ENCODE peak calls at places on chromosomes 2 and 18, in four cellular contexts. C, L, Z and R are unnamed samples.

GRCh38 chr2:32246911-32247310 is 17.8 kb downstream of the NLRC4 start:
- DNase-seq in C (no peak), L (no peak), Z (no peak), R (peak; percentile 46)

GRCh38 chr2:125745514-125745913 is 910.4 kb upstream of the GYPC start:
- DNase-seq in C (no peak), L (no peak), Z (no peak), R (peak; percentile 37)

GRCh38 chr18:63363951-63364350 is 3.1 kb downstream of the KDSR start:
- DNase-seq in C (no peak), L (no peak), Z (no peak), R (no peak)

GRCh38 chr2:171547256-171547655 is 25.0 kb downstream of the CYBRD1 start:
- DNase-seq in C (no peak), L (no peak), Z (no peak), R (no peak)

GRCh38 chr2:240030379-240031094 is at the start of gene OR6B2:
- DNase-seq in C (no peak), L (no peak), Z (no peak), R (no peak)

GRCh38 chr2:236730393-236730792 is 160.8 kb downstream of the ACKR3 start:
- DNase-seq in C (no peak), L (no peak), Z (no peak), R (no peak)

GRCh38 chr2:174051741-174052638 is 86.8 kb upstream of the SP3 start:
- DNase-seq in C (no peak), L (no peak), Z (no peak), R (peak; percentile 63)

GRCh38 chr2:3638456-3638810 is 19.6 kb upstream of the ALLC start:
- DNase-seq in C (no peak), L (peak; percentile 26), Z (peak; percentile 53), R (no peak)

GRCh38 chr2:120379916-120380893 is 34.3 kb downstream of the INHBB start:
- DNase-seq in C (no peak), L (no peak), Z (no peak), R (no peak)

GRCh38 chr18:70415823-70416488 is 127.1 kb downstream of the SOCS6 start:
- DNase-seq in C (no peak), L (no peak), Z (peak; percentile 68), R (peak; percentile 31)

GRCh38 chr2:233119806-233120205 is 59.7 kb downstream of the INPP5D start:
- DNase-seq in C (no peak), L (peak; percentile 63), Z (no peak), R (no peak)

GRCh38 chr2:25929789-25930473 is 51.6 kb upstream of the ASXL2 start:
- DNase-seq in C (no peak), L (no peak), Z (no peak), R (no peak)

GRCh38 chr2:47360937-47361336 is 42.0 kb upstream of the MSH2 start:
- DNase-seq in C (no peak), L (no peak), Z (no peak), R (peak; percentile 62)

GRCh38 chr2:33484042-33484621 is 7.7 kb downstream of the RASGRP3 start:
- DNase-seq in C (no peak), L (no peak), Z (no peak), R (no peak)

GRCh38 chr18:350953-351572 is 83.2 kb upstream of the THOC1 start:
- DNase-seq in C (no peak), L (no peak), Z (no peak), R (no peak)

GRCh38 chr2:32479224-32479623 is 122.4 kb downstream of the BIRC6 start:
- DNase-seq in C (no peak), L (no peak), Z (no peak), R (no peak)

GRCh38 chr2:175811966-175812365 is 190.1 kb downstream of the LNPK start:
- DNase-seq in C (no peak), L (no peak), Z (no peak), R (no peak)

GRCh38 chr2:19667085-19667484 is 234.7 kb downstream of the TTC32 start:
- DNase-seq in C (no peak), L (no peak), Z (no peak), R (no peak)

GRCh38 chr2:20561703-20562454 is 89.0 kb downstream of the HS1BP3 start:
- DNase-seq in C (no peak), L (no peak), Z (no peak), R (no peak)

GRCh38 chr18:49081511-49082146 is 130.9 kb upstream of the SMAD7 start:
- DNase-seq in C (no peak), L (no peak), Z (no peak), R (no peak)

GRCh38 chr2:229477269-229477668 is 206.2 kb upstream of the PID1 start:
- DNase-seq in C (no peak), L (no peak), Z (no peak), R (no peak)
- H3K27me3 ChIP-seq in C (no peaks in the 10 kb centered on the region), L (no peaks in the 10 kb centered on the region), Z (no peaks in the 10 kb centered on the region), R (no peaks in the 10 kb centered on the region)

GRCh38 chr2:136031716-136032115 is 46.3 kb upstream of the DARS1 start:
- DNase-seq in C (no peak), L (no peak), Z (no peak), R (no peak)

GRCh38 chr2:136028001-136028400 is 42.6 kb upstream of the DARS1 start:
- DNase-seq in C (no peak), L (no peak), Z (no peak), R (no peak)

GRCh38 chr2:136032817-136033216 is 47.4 kb upstream of the DARS1 start:
- DNase-seq in C (no peak), L (no peak), Z (no peak), R (no peak)

GRCh38 chr2:136032192-136032591 is 46.8 kb upstream of the DARS1 start:
- DNase-seq in C (no peak), L (no peak), Z (no peak), R (no peak)

GRCh38 chr2:136029149-136029548 is 43.7 kb upstream of the DARS1 start:
- DNase-seq in C (no peak), L (no peak), Z (no peak), R (no peak)
- TF ChIP-seq EP300 in C (no peak), L (no peak), Z (no peak), R (no peak)

GRCh38 chr2:226796012-226796839 is 3.4 kb downstream of the IRS1 start:
- DNase-seq in C (no peak), L (no peak), Z (peak; percentile 69), R (no peak)

GRCh38 chr2:226795281-226796011 is 4.2 kb downstream of the IRS1 start:
- DNase-seq in C (no peak), L (no peak), Z (peak; percentile 77), R (no peak)

GRCh38 chr2:226797289-226797988 is 2.2 kb downstream of the IRS1 start:
- DNase-seq in C (no peak), L (peak; percentile 87), Z (peak; percentile 87), R (peak; percentile 40)

GRCh38 chr2:226797989-226798421 is 1.6 kb downstream of the IRS1 start:
- DNase-seq in C (no peak), L (no peak), Z (peak; percentile 73), R (no peak)

GRCh38 chr2:226796840-226797288 is 2.8 kb downstream of the IRS1 start:
- DNase-seq in C (no peak), L (no peak), Z (peak; percentile 86), R (peak; percentile 24)
- H3K27ac ChIP-seq in C (no peak overlapping the region), L (peak overlapping the region; percentile 86), Z (peak overlapping the region; percentile 97), R (peak overlapping the region; percentile 94)

GRCh38 chr2:148875387-148876051 is 492 bp downstream of the KIF5C start:
- DNase-seq in C (no peak), L (no peak), Z (no peak), R (no peak)

GRCh38 chr2:148876190-148876588 is 1.2 kb downstream of the KIF5C start:
- DNase-seq in C (no peak), L (no peak), Z (no peak), R (no peak)

GRCh38 chr2:148877403-148877740 is 2.3 kb downstream of the KIF5C start:
- DNase-seq in C (no peak), L (no peak), Z (no peak), R (no peak)

GRCh38 chr2:148874868-148875341 is at the start of gene KIF5C:
- DNase-seq in C (peak; percentile 49), L (peak; percentile 85), Z (peak; percentile 90), R (peak; percentile 84)

GRCh38 chr2:148876589-148877402 is 1.8 kb downstream of the KIF5C start:
- DNase-seq in C (no peak), L (no peak), Z (no peak), R (peak; percentile 21)
- H3K27me3 ChIP-seq in C (no peaks in the 10 kb centered on the region), L (peaks cover 52% of the 10 kb centered on the region), Z (peaks cover 45% of the 10 kb centered on the region), R (peaks cover 55% of the 10 kb centered on the region)